ENCODE peak calls at places on chromosomes 16 and 17, in four cellular contexts. K is DMS79 treated with DMSO at 0.1 percent for 48 hours, U is amniotic epithelial cell, J is renal cortical epithelial cell. W is an unnamed sample.

GRCh38 chr17:27856676-27857429 is 36.3 kb downstream of the LYRM9 start:
- DNase-seq in K (no peak), J (no peak), U (no peak), W (no peak)

GRCh38 chr16:54240180-54241125 is 46.1 kb downstream of the IRX3 start:
- DNase-seq in K (no peak), U (no peak), J (no peak), W (no peak)

GRCh38 chr17:2369039-2369438 is 31.7 kb downstream of the SGSM2 start:
- DNase-seq in U (no peak), J (no peak), K (no peak), W (no peak)

GRCh38 chr17:9768381-9768934 is 22.9 kb downstream of the DHRS7C start:
- DNase-seq in K (no peak), J (peak), U (peak), W (peak)

GRCh38 chr16:3645504-3646347 is 8.8 kb upstream of the DNASE1 start:
- DNase-seq in J (peak), K (no peak), U (peak), W (no peak)

GRCh38 chr17:2174048-2174447 is 119.1 kb downstream of the HIC1 start:
- DNase-seq in U (peak), K (no peak), J (no peak), W (no peak)

GRCh38 chr17:62680541-62681052 is 53.1 kb downstream of the MRC2 start:
- DNase-seq in J (no peak), U (no peak), K (no peak), W (no peak)

GRCh38 chr17:78723001-78723796 is 58.9 kb downstream of the CYTH1 start:
- DNase-seq in J (no peak), K (peak), U (peak), W (no peak)

GRCh38 chr16:10668322-10669045 is 26.2 kb downstream of the TEKT5 start:
- DNase-seq in U (no peak), J (no peak), K (no peak), W (peak)

GRCh38 chr17:1156864-1157263 is 22.9 kb downstream of the ABR start:
- DNase-seq in K (no peak), U (no peak), J (no peak), W (no peak)

GRCh38 chr16:87474566-87474996 is 18.2 kb downstream of the ZCCHC14 start:
- DNase-seq in U (no peak), J (no peak), K (no peak), W (no peak)

GRCh38 chr16:85284138-85284897 is 172.0 kb upstream of the CIBAR2 start:
- DNase-seq in U (no peak), J (no peak), K (no peak), W (no peak)

GRCh38 chr16:47037396-47037745 is 63.9 kb upstream of the DNAJA2 start:
- DNase-seq in U (no peak), J (no peak), K (no peak), W (no peak)

GRCh38 chr17:45948881-45949624 is 50.0 kb upstream of the STH start:
- DNase-seq in U (peak), J (peak), K (no peak), W (no peak)

GRCh38 chr17:29157310-29157709 is 22.9 kb downstream of the MYO18A start:
- DNase-seq in K (no peak), U (no peak), J (no peak), W (no peak)

GRCh38 chr17:79188048-79188447 is 113.4 kb downstream of the ENGASE start:
- DNase-seq in U (no peak), K (peak), J (no peak), W (no peak)

GRCh38 chr16:71423865-71424264 is 18.0 kb downstream of the TLE7 start:
- DNase-seq in K (no peak), U (no peak), J (no peak), W (no peak)

GRCh38 chr16:53090591-53091507 is 36.1 kb downstream of the CHD9 start:
- DNase-seq in K (no peak), J (peak), U (peak), W (no peak)

GRCh38 chr17:66548158-66548557 is 245.7 kb downstream of the PRKCA start:
- DNase-seq in J (no peak), U (peak), K (no peak), W (no peak)

GRCh38 chr17:4249452-4250029 is 14.2 kb downstream of the ANKFY1 start:
- DNase-seq in K (peak), U (peak), J (peak), W (no peak)

GRCh38 chr16:48511071-48511540 is 98.9 kb downstream of the N4BP1 start:
- DNase-seq in U (peak), K (no peak), J (no peak), W (no peak)

GRCh38 chr17:67469208-67469980 is 92.3 kb downstream of the PITPNC1 start:
- DNase-seq in J (peak), U (peak), K (no peak), W (no peak)

GRCh38 chr16:57941016-57941656 is 29.8 kb downstream of the CNGB1 start:
- DNase-seq in J (peak), K (peak), U (peak), W (no peak)

GRCh38 chr16:72952404-72953301 is 95.3 kb downstream of the ZFHX3 start:
- DNase-seq in J (no peak), K (no peak), U (peak), W (no peak)